ENCODE peak calls at places on chromosomes 5 and 9, in four cellular contexts. V is GM12892, G is H1, B is GM12878. L is an unnamed sample.

GRCh38 chr5:172010278-172010677 is 3.8 kb upstream of the FBXW11 start:
- DNase-seq in V (no peak), G (no peak), B (no peak), L (no peak)

GRCh38 chr5:67381240-67381875 is 184.8 kb upstream of the CD180 start:
- DNase-seq in V (no peak), G (no peak), B (no peak), L (no peak)

GRCh38 chr5:176780071-176780850 is 30.1 kb upstream of the UNC5A start:
- DNase-seq in V (no peak), G (no peak), B (no peak), L (no peak)

GRCh38 chr9:116287721-116288120 is 134.1 kb downstream of the PAPPA start:
- DNase-seq in V (no peak), G (no peak), B (no peak), L (no peak)

GRCh38 chr5:150313921-150314716 is 11.4 kb upstream of the ARSI start:
- DNase-seq in V (no peak), G (no peak), B (no peak), L (no peak)

GRCh38 chr9:111975709-111976108 is 79.1 kb downstream of the UGCG start:
- DNase-seq in V (no peak), G (peak; percentile 15), B (peak; percentile 39), L (no peak)

GRCh38 chr5:41649659-41650058 is 139.3 kb upstream of the PLCXD3 start:
- DNase-seq in V (no peak), G (no peak), B (no peak), L (no peak)

GRCh38 chr5:80092521-80093107 is 57.5 kb downstream of the THBS4 start:
- DNase-seq in V (no peak), G (no peak), B (no peak), L (no peak)

GRCh38 chr5:168328804-168329203 is 37.4 kb downstream of the WWC1 start:
- DNase-seq in V (peak; percentile 27), G (no peak), B (peak; percentile 39), L (peak; percentile 39)

GRCh38 chr5:157828949-157829639 is 29.9 kb downstream of the CLINT1 start:
- DNase-seq in V (no peak), G (no peak), B (no peak), L (no peak)

GRCh38 chr5:136701191-136701590 is 335.8 kb upstream of the TRPC7 start:
- DNase-seq in V (no peak), G (no peak), B (no peak), L (no peak)

GRCh38 chr9:4855861-4856260 is 63.1 kb downstream of the RCL1 start:
- DNase-seq in V (no peak), G (no peak), B (no peak), L (no peak)

GRCh38 chr9:70746760-70747159 is 332.3 kb upstream of the KLF9 start:
- DNase-seq in V (no peak), G (no peak), B (no peak), L (no peak)

GRCh38 chr9:121267689-121268597 is at the start of gene GSN:
- DNase-seq in V (peak; percentile 71), G (no peak), B (no peak), L (peak; percentile 75)

GRCh38 chr5:17248999-17249634 is 31.7 kb downstream of the BASP1 start:
- DNase-seq in V (no peak), G (peak; percentile 10), B (no peak), L (no peak)

GRCh38 chr9:3912817-3913216 is 387.0 kb upstream of the RFX3 start:
- DNase-seq in V (no peak), G (no peak), B (no peak), L (no peak)

GRCh38 chr5:154857534-154858250 is 735 bp upstream of the CNOT8 start:
- DNase-seq in V (peak; percentile 69), G (peak; percentile 79), B (peak; percentile 62), L (peak; percentile 71)
- TF ChIP-seq POLR2A in V (peak; percentile 62), G (peak; percentile 67), B (peak; percentile 67), L (no peak)

GRCh38 chr5:62090953-62091352 is 215.1 kb upstream of the KIF2A start:
- DNase-seq in V (no peak), G (no peak), B (no peak), L (no peak)
- TF ChIP-seq TAF1 in V (no peak), G (no peak), B (no peak), L (no peak)

GRCh38 chr5:10936486-10936885 is 175.5 kb upstream of the DAP start:
- DNase-seq in V (no peak), G (no peak), B (no peak), L (no peak)
- TF ChIP-seq POLR2A in V (no peak), G (no peak), B (no peak), L (no peak)

GRCh38 chr9:128828719-128829452 is 708 bp downstream of the SPOUT1 start:
- DNase-seq in V (peak; percentile 35), G (no peak), B (no peak), L (no peak)
- TF ChIP-seq TAF1 in V (no peak), G (no peak), B (no peak), L (no peak)

GRCh38 chr5:58462623-58463230 is 2.8 kb upstream of the PLK2 start:
- DNase-seq in V (no peak), G (no peak), B (no peak), L (no peak)

GRCh38 chr5:58460727-58461286 is 921 bp upstream of the PLK2 start:
- DNase-seq in V (peak; percentile 61), G (peak; percentile 84), B (peak; percentile 49), L (peak; percentile 67)

GRCh38 chr5:58459860-58460726 is at the start of gene PLK2:
- DNase-seq in V (peak; percentile 52), G (peak; percentile 61), B (no peak), L (peak; percentile 42)

GRCh38 chr5:58459276-58459859 is 518 bp downstream of the PLK2 start:
- DNase-seq in V (no peak), G (no peak), B (no peak), L (no peak)

DNA sequence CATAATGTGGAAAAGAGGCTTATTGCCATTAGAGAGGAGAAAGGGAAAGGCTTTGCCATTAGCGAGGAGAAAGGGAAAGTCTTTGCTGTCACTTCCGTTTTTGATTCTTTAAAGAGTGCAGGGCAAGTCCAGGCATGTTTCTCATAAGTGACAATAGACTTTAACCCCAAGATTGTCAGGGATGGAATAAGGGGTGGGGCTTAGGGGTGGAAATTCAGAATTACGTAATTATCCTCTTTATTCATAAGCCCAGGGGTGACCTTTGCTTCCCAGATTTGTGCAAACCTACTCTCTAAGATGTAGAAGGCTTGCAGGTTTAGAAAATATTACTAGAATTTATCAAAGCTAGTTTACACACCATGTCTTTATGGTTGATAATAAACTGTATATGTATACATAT is 2.3 kb upstream of the PLK2 start:
- DNase-seq in V (no peak), G (no peak), B (no peak), L (no peak)
- TF ChIP-seq POLR2A in V (no peak), G (no peak), B (no peak), L (no peak)

DNA sequence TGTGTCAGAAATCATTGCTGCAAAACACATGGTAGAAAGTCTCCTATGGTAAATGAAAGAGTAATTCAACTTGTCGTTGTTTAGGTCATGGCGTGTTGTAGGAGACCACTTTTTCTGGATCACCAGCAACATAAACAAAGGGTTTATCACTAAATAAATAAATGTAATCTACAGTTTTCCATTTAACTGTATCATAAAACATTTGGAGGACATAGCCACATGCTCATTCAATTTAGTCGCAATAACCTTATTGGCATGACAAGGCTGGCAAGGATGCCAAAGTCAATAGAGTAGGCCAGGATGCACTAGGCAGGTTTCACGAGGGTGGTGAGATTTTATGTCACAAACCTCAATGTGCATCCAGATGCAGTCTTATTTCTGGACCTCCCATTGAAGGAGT is 154.4 kb upstream of the ERCC6L2 start:
- DNase-seq in V (no peak), G (no peak), B (no peak), L (no peak)
- TF ChIP-seq TAF1 in V (no peak), G (no peak), B (no peak), L (no peak)

GRCh38 chr5:54608423-54609085 is 91.0 kb downstream of the SNX18 start:
- DNase-seq in V (no peak), G (no peak), B (no peak), L (no peak)

GRCh38 chr5:54615381-54615780 is 97.8 kb downstream of the SNX18 start:
- DNase-seq in V (no peak), G (no peak), B (no peak), L (no peak)

GRCh38 chr5:54610197-54610898 is 92.8 kb downstream of the SNX18 start:
- DNase-seq in V (no peak), G (no peak), B (peak; percentile 51), L (peak; percentile 27)

GRCh38 chr5:54612711-54613110 is 95.2 kb downstream of the SNX18 start:
- DNase-seq in V (no peak), G (no peak), B (no peak), L (no peak)

GRCh38 chr5:54611290-54611951 is 93.9 kb downstream of the SNX18 start:
- DNase-seq in V (no peak), G (no peak), B (no peak), L (no peak)
- TF ChIP-seq POLR2A in V (no peak), G (no peak), B (no peak), L (no peak)

DNA sequence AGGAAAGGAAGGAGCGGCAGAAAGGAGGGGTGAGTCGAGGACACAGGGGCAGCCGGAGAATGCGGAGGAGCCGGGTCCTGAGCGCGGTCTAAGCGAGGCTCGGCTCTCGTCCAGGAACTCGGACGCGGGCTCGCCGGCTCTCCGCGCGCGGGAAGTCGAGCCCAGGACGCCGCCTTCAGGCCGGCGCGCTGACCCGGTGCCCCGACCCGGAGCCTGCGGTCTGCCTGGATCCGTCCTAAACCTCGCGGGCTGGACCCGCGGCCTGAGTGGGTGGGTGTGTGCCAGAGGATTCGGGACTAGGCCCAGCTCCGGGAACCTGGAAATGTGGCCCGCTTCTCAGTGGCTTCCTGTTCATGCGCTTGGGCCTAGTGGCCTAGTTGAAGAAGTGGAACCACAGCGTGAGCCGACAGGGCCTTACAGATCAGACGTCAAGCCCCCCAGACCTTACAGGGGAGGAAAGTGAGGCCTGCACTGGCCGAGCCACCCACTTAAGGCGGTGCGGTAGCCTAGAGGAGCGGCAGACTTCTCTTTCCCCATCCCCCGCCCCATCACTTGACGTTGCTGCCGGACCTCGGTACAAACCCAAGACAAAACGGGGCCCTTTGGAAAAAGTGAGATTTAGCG is 1.2 kb downstream of the CDKN2B-AS1 start:
- DNase-seq in V (peak; percentile 18), G (no peak), B (no peak), L (peak; percentile 11)
- TF ChIP-seq TAF1 in V (no peak), G (no peak), B (no peak), L (no peak)

GRCh38 chr5:57450991-57451876 is 31.4 kb downstream of the ACTBL2 start:
- DNase-seq in V (no peak), G (no peak), B (no peak), L (no peak)
- TF ChIP-seq POLR2A in V (no peak), G (no peak), B (no peak), L (no peak)

L was measured in GM12891.